ENCODE peak calls at places on chromosomes 6 and 20, in four cellular contexts. Z, D, A and G are unnamed samples.

GRCh38 chr20:35695245-35695749 is 3.9 kb downstream of the NFS1 start:
- DNase-seq in A (no peak), Z (no peak), D (no peak), G (no peak)

GRCh38 chr6:109446541-109446940 is 6.0 kb downstream of the SMPD2 start:
- DNase-seq in Z (no peak), D (no peak), A (no peak), G (no peak)

GRCh38 chr6:33429745-33430042 is 9.8 kb downstream of the SYNGAP1 start:
- DNase-seq in Z (no peak), D (no peak), A (no peak), G (no peak)

GRCh38 chr20:57157106-57157691 is 109.2 kb downstream of the BMP7 start:
- DNase-seq in A (no peak), D (no peak), Z (no peak), G (no peak)

GRCh38 chr6:79432726-79433125 is 104.5 kb downstream of the LCA5 start:
- DNase-seq in D (no peak), Z (no peak), A (no peak), G (no peak)

GRCh38 chr20:50595988-50596693 is 86.0 kb downstream of the PTPN1 start:
- DNase-seq in A (no peak), D (no peak), Z (no peak), G (no peak)

GRCh38 chr20:2693286-2693995 is 861 bp downstream of the EBF4 start:
- DNase-seq in A (no peak), Z (peak), D (no peak), G (no peak)

GRCh38 chr20:35264755-35265154 is 13.2 kb downstream of the MMP24OS start:
- DNase-seq in A (no peak), D (no peak), Z (no peak), G (no peak)

GRCh38 chr6:141203902-141204575 is 928.7 kb upstream of the GJE1 start:
- DNase-seq in Z (no peak), D (no peak), A (no peak), G (peak)

GRCh38 chr6:6798430-6798829 is 209.9 kb downstream of the LY86 start:
- DNase-seq in A (no peak), D (no peak), Z (peak), G (no peak)

GRCh38 chr6:37477656-37478435 is 21.8 kb downstream of the CCDC167 start:
- DNase-seq in D (no peak), Z (no peak), A (no peak), G (no peak)

GRCh38 chr20:2750343-2751251 is 49.8 kb downstream of the CPXM1 start:
- DNase-seq in Z (no peak), D (no peak), A (peak), G (no peak)

GRCh38 chr6:132797975-132798819 is at the start of gene SLC18B1:
- DNase-seq in Z (peak), A (no peak), D (peak), G (no peak)

GRCh38 chr6:110271732-110272022 is 86.5 kb downstream of the METTL24 start:
- DNase-seq in D (no peak), A (no peak), Z (no peak), G (no peak)

GRCh38 chr20:31570735-31571617 is 34.1 kb upstream of the ID1 start:
- DNase-seq in A (no peak), Z (no peak), D (no peak), G (no peak)

GRCh38 chr6:74891358-74891811 is 314.5 kb downstream of the COL12A1 start:
- DNase-seq in D (no peak), A (no peak), Z (no peak), G (peak)

GRCh38 chr6:43078651-43079050 is 2.5 kb downstream of the PTK7 start:
- DNase-seq in Z (no peak), D (no peak), A (no peak), G (peak)

GRCh38 chr6:37492236-37493046 is 7.3 kb downstream of the CCDC167 start:
- DNase-seq in Z (no peak), A (no peak), D (no peak), G (no peak)

GRCh38 chr6:2441881-2442475 is 196.6 kb upstream of the GMDS start:
- DNase-seq in Z (no peak), A (no peak), D (no peak), G (no peak)

GRCh38 chr6:151353795-151354194 is 37.6 kb downstream of the ZBTB2 start:
- DNase-seq in A (no peak), Z (no peak), D (no peak), G (no peak)

GRCh38 chr6:88380618-88381288 is 214.6 kb upstream of the CNR1 start:
- DNase-seq in Z (no peak), D (no peak), A (no peak), G (no peak)

GRCh38 chr20:58103517-58103904 is 124.9 kb downstream of the ANKRD60 start:
- DNase-seq in A (no peak), Z (no peak), D (no peak), G (no peak)

GRCh38 chr6:41682497-41682961 is 44.3 kb downstream of the MDFI start:
- DNase-seq in A (no peak), D (no peak), Z (peak), G (no peak)

GRCh38 chr6:127207591-127208120 is 59.0 kb upstream of the RNF146 start:
- DNase-seq in Z (no peak), D (no peak), A (no peak), G (no peak)

GRCh38 chr20:36153754-36154695 is 515 bp upstream of the EPB41L1 start:
- DNase-seq in A (no peak), D (no peak), Z (peak), G (no peak)

GRCh38 chr6:125733516-125734300 is 15.7 kb upstream of the HEY2 start:
- DNase-seq in Z (no peak), D (no peak), A (no peak), G (no peak)